ENCODE peak calls at places on chromosomes 11 and 22, in seven cellular contexts. Q is stimulated activated CD4-positive, alpha-beta T cell treated with anti-CD3 and anti-CD28 coated beads, Interleukin-4, amount 100 ng/mL, for 24 hours; T is HT-29; B is amniotic stem cell; N is lower lobe of right lung; W is activated CD8-positive, alpha-beta memory T cell treated with anti-CD3 and anti-CD28 coated beads for 4 hours; G is mesendoderm. M is an unnamed sample.

GRCh38 chr11:116909245-116909644 is 71.8 kb upstream of the APOA1 start:
- DNase-seq in Q (no peak), T (no peak), B (no peak), N (no peak), W (no peak), G (no peak), M (no peak)

GRCh38 chr22:35343664-35344550 is 37.0 kb upstream of the HMOX1 start:
- DNase-seq in Q (no peak), T (no peak), B (no peak), N (no peak), W (no peak), G (no peak), M (no peak)

GRCh38 chr11:66956689-66957290 is 1.4 kb downstream of the PC start:
- DNase-seq in Q (no peak), T (peak), B (no peak), N (peak), W (no peak), G (peak), M (no peak)

GRCh38 chr11:114128399-114128798 is 68.9 kb downstream of the ZBTB16 start:
- DNase-seq in Q (no peak), T (no peak), B (no peak), N (no peak), W (no peak), G (no peak), M (no peak)

GRCh38 chr11:61534901-61535839 is 26.6 kb downstream of the LRRC10B start:
- DNase-seq in Q (no peak), T (no peak), B (no peak), N (no peak), W (no peak), G (no peak), M (no peak)

GRCh38 chr11:79663012-79663411 is 222.2 kb upstream of the TENM4 start:
- DNase-seq in Q (no peak), T (no peak), B (no peak), N (no peak), W (no peak), G (no peak), M (no peak)

GRCh38 chr11:6040874-6041273 is 10.3 kb upstream of the OR56A1 start:
- DNase-seq in Q (no peak), T (no peak), B (no peak), N (no peak), W (no peak), G (no peak), M (no peak)

GRCh38 chr22:20494978-20495860 is at the start of gene KLHL22:
- DNase-seq in Q (peak), T (peak), B (no peak), N (peak), W (no peak), G (peak), M (no peak)

GRCh38 chr11:35134403-35135126 is 4.4 kb upstream of the CD44 start:
- DNase-seq in Q (no peak), T (no peak), B (no peak), N (no peak), W (no peak), G (no peak), M (no peak)

GRCh38 chr11:86473991-86474833 is 99.5 kb downstream of the CCDC81 start:
- DNase-seq in Q (no peak), T (no peak), B (no peak), N (no peak), W (no peak), G (no peak), M (no peak)

GRCh38 chr11:104390696-104391095 is 226.7 kb upstream of the PDGFD start:
- DNase-seq in Q (no peak), T (no peak), B (no peak), N (no peak), W (no peak), G (no peak), M (no peak)

GRCh38 chr11:134554861-134555260 is 142.8 kb upstream of the B3GAT1 start:
- DNase-seq in Q (no peak), T (no peak), B (no peak), N (no peak), W (no peak), G (no peak), M (no peak)

GRCh38 chr11:59196777-59197176 is 15.9 kb downstream of the MPEG1 start:
- DNase-seq in Q (no peak), T (no peak), B (no peak), N (no peak), W (no peak), G (no peak), M (no peak)

GRCh38 chr22:48432721-48433518 is 1394.8 kb downstream of the BRD1 start:
- DNase-seq in Q (no peak), T (no peak), B (no peak), N (no peak), W (no peak), G (no peak), M (no peak)

GRCh38 chr11:130125638-130126037 is 33.9 kb upstream of the ST14 start:
- DNase-seq in Q (no peak), T (no peak), B (no peak), N (no peak), W (no peak), G (no peak), M (no peak)

GRCh38 chr22:20436309-20437252 is 1.0 kb downstream of the SCARF2 start:
- DNase-seq in Q (no peak), T (no peak), B (no peak), N (peak), W (no peak), G (peak), M (peak)

GRCh38 chr11:86873573-86874083 is 73.3 kb downstream of the PRSS23 start:
- DNase-seq in Q (no peak), T (no peak), B (no peak), N (no peak), W (no peak), G (no peak), M (no peak)

GRCh38 chr11:57648791-57649735 is 649 bp downstream of the YPEL4 start:
- DNase-seq in Q (no peak), T (no peak), B (no peak), N (no peak), W (no peak), G (peak), M (no peak)

GRCh38 chr11:2547806-2548205 is 103.0 kb downstream of the KCNQ1 start:
- DNase-seq in Q (no peak), T (no peak), B (no peak), N (peak), W (no peak), G (no peak), M (no peak)

GRCh38 chr11:57303990-57304579 is 20.7 kb downstream of the TNKS1BP1 start:
- DNase-seq in Q (no peak), T (no peak), B (no peak), N (no peak), W (no peak), G (no peak), M (no peak)

GRCh38 chr11:92886243-92886905 is 83.1 kb upstream of the MTNR1B start:
- DNase-seq in Q (no peak), T (peak), B (peak), N (no peak), W (no peak), G (peak), M (peak)

GRCh38 chr22:26889794-26890193 is 232.4 kb downstream of the MIAT start:
- DNase-seq in Q (no peak), T (no peak), B (no peak), N (no peak), W (no peak), G (no peak), M (no peak)

GRCh38 chr11:114478768-114479167 is 39.5 kb downstream of the REXO2 start:
- DNase-seq in Q (no peak), T (peak), B (no peak), N (no peak), W (no peak), G (peak), M (peak)

GRCh38 chr22:39486951-39487825 is 14.9 kb upstream of the MIEF1 start:
- DNase-seq in Q (no peak), T (no peak), B (no peak), N (no peak), W (no peak), G (no peak), M (no peak)

GRCh38 chr11:11860103-11860979 is 18.6 kb downstream of the USP47 start:
- DNase-seq in Q (no peak), T (no peak), B (no peak), N (no peak), W (no peak), G (no peak), M (no peak)

GRCh38 chr11:8180469-8180868 is 11.6 kb upstream of the RIC3 start:
- DNase-seq in Q (no peak), T (no peak), B (no peak), N (no peak), W (no peak), G (no peak), M (no peak)

GRCh38 chr11:46918087-46918751 is at the start of gene LRP4:
- DNase-seq in Q (peak), T (no peak), B (no peak), N (no peak), W (no peak), G (peak), M (peak)

M was measured in SW480.